ENCODE peak calls at places on chromosomes 6 and 20, in nine cellular contexts. Y is AG09319, R is GM23338, Z is adrenal gland, O is GM20000, E is body of pancreas, K is cardiac muscle cell, D is nephron progenitor cell, S is IMR-90. U is an unnamed sample.

GRCh38 chr6:137717074-137718073 is 149.7 kb upstream of the TNFAIP3 start:
- DNase-seq in R (peak), D (no peak), Y (no peak), Z (no peak), O (no peak), S (no peak), E (no peak), K (no peak), U (no peak)

GRCh38 chr6:107080036-107080435 is 35.3 kb downstream of the BEND3 start:
- DNase-seq in E (no peak), R (peak), S (no peak), Y (no peak), K (no peak), D (no peak), O (no peak), Z (no peak), U (no peak)

GRCh38 chr20:46348972-46349741 is 40.9 kb upstream of the CDH22 start:
- DNase-seq in R (peak), O (peak), E (peak), D (peak), S (peak), Z (peak), K (peak), Y (no peak), U (peak)

GRCh38 chr6:39388526-39389371 is 66.2 kb upstream of the KCNK16 start:
- DNase-seq in D (no peak), R (no peak), Y (no peak), S (no peak), K (peak), E (no peak), O (peak), Z (no peak), U (no peak)

GRCh38 chr20:57898332-57898731 is 188.5 kb upstream of the PMEPA1 start:
- DNase-seq in E (no peak), Y (no peak), Z (no peak), D (no peak), O (no peak), S (no peak), R (no peak), K (no peak), U (no peak)

GRCh38 chr6:101539510-101540245 is 146.2 kb downstream of the GRIK2 start:
- DNase-seq in Z (no peak), O (no peak), R (no peak), S (peak), D (no peak), E (no peak), K (peak), Y (no peak), U (no peak)

GRCh38 chr6:35014786-35015185 is 125.7 kb downstream of the ANKS1A start:
- DNase-seq in S (peak), R (no peak), K (peak), E (no peak), D (no peak), Y (no peak), Z (no peak), O (no peak), U (no peak)

GRCh38 chr6:148885154-148885870 is 138.5 kb downstream of the UST start:
- DNase-seq in O (no peak), D (no peak), Y (no peak), E (no peak), Z (no peak), K (no peak), S (peak), R (no peak), U (no peak)

GRCh38 chr6:43070028-43070632 is 6.0 kb upstream of the PTK7 start:
- DNase-seq in D (no peak), K (peak), O (peak), R (peak), Z (no peak), S (peak), E (no peak), Y (peak), U (no peak)

GRCh38 chr6:155528982-155529453 is 73.4 kb upstream of the NOX3 start:
- DNase-seq in D (no peak), Y (peak), R (no peak), E (no peak), Z (peak), K (peak), S (peak), O (peak), U (no peak)

GRCh38 chr6:96502915-96503314 is 18.7 kb upstream of the UFL1 start:
- DNase-seq in K (no peak), S (no peak), D (no peak), Y (no peak), Z (no peak), O (no peak), E (no peak), R (no peak), U (no peak)

GRCh38 chr20:51014797-51015722 is 7.8 kb downstream of the KCNG1 start:
- DNase-seq in Y (no peak), O (peak), K (peak), Z (peak), R (peak), D (peak), E (peak), S (peak), U (peak)

GRCh38 chr6:133741375-133741861 is 147.5 kb upstream of the TCF21 start:
- DNase-seq in R (peak), Z (no peak), O (no peak), D (peak), E (no peak), Y (peak), S (peak), K (peak), U (no peak)

GRCh38 chr6:31730631-31731086 is 1.6 kb upstream of the DDAH2 start:
- DNase-seq in Y (no peak), K (no peak), R (no peak), D (no peak), Z (no peak), O (no peak), S (no peak), E (no peak), U (no peak)

GRCh38 chr6:15763827-15764226 is 101.0 kb upstream of the DTNBP1 start:
- DNase-seq in Y (no peak), S (peak), O (no peak), Z (peak), E (peak), R (peak), K (peak), D (no peak), U (peak)

GRCh38 chr20:60968853-60969720 is 283.0 kb upstream of the CDH4 start:
- DNase-seq in Y (no peak), K (no peak), Z (no peak), R (no peak), D (no peak), E (no peak), O (no peak), S (no peak), U (no peak)

GRCh38 chr6:157830354-157831017 is 7.4 kb downstream of the SNX9 start:
- DNase-seq in Y (no peak), Z (no peak), O (peak), K (no peak), D (no peak), R (no peak), E (no peak), S (no peak), U (no peak)

GRCh38 chr20:63837134-63837429 is 6.0 kb upstream of the ZBTB46 start:
- DNase-seq in R (no peak), S (no peak), O (no peak), E (no peak), Z (no peak), K (no peak), Y (no peak), D (no peak), U (no peak)

GRCh38 chr6:170093658-170094596 is 197.0 kb downstream of the DLL1 start:
- DNase-seq in S (no peak), K (no peak), Y (no peak), E (peak), O (no peak), D (no peak), R (no peak), Z (no peak), U (no peak)

GRCh38 chr20:47786763-47787107 is 1.5 kb upstream of the SULF2 start:
- DNase-seq in D (no peak), S (no peak), Z (no peak), O (no peak), K (no peak), Y (no peak), E (no peak), R (no peak), U (no peak)
- TF ChIP-seq CTCF in D (no peak), S (no peak), Z (no peak), O (no peak), K (no peak), Y (no peak), E (no peak), R (no peak), U (no peak)

DNA sequence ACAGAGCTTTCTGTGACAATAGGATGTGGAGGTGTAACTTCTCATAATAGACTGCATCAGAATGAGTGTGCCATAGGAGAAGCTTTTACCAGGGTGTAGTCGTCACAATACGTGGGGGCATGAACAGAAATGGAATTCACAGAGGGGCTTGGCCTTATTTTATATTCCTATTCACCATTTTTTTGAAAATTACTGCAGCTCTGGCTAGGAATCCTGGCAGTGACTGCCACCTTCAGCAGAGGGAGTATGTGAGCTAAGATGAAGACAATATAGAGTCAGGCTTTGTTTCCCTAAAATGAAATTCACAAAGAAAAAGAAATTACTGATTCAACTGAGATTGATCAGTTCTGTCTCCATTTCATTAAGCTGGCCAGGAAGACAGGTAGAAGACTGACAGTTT is 13.9 kb downstream of the TOMM6 start:
- DNase-seq in K (peak), S (peak), Z (no peak), R (peak), O (no peak), D (no peak), Y (no peak), E (no peak), U (no peak)
- TF ChIP-seq CTCF in K (peak), S (peak), Z (peak), R (peak), O (no peak), D (no peak), Y (peak), E (no peak), U (no peak)

GRCh38 chr20:44211177-44212039 is 837 bp upstream of the OSER1 start:
- DNase-seq in Z (no peak), D (no peak), E (peak), K (peak), R (no peak), O (no peak), S (peak), Y (no peak), U (peak)
- TF ChIP-seq CTCF in Z (no peak), D (no peak), E (no peak), K (no peak), R (no peak), O (no peak), S (no peak), Y (no peak), U (no peak)

GRCh38 chr20:62516345-62516744 is 40.5 kb upstream of the GATA5 start:
- DNase-seq in K (no peak), S (no peak), O (no peak), E (no peak), D (no peak), Z (no peak), Y (no peak), R (peak), U (no peak)
- TF ChIP-seq CTCF in K (peak), S (peak), O (no peak), E (peak), D (peak), Z (no peak), Y (no peak), R (no peak), U (no peak)

GRCh38 chr6:37127961-37128862 is 41.7 kb upstream of the PIM1 start:
- DNase-seq in O (no peak), D (no peak), R (peak), S (peak), K (peak), E (no peak), Y (no peak), Z (peak), U (peak)
- TF ChIP-seq CTCF in O (no peak), D (no peak), R (no peak), S (peak), K (no peak), E (no peak), Y (no peak), Z (no peak), U (no peak)

GRCh38 chr6:446418-447366 is 55.1 kb downstream of the IRF4 start:
- DNase-seq in O (peak), K (no peak), D (no peak), Z (no peak), Y (no peak), R (no peak), S (no peak), E (no peak), U (no peak)
- TF ChIP-seq CTCF in O (no peak), K (no peak), D (no peak), Z (no peak), Y (no peak), R (no peak), S (no peak), E (no peak), U (no peak)

U was measured in colonic mucosa.